ENCODE peak calls at places on chromosomes 7 and 10, in nine cellular contexts. X, I, B, L, Z, O, C, R and G are unnamed samples.

GRCh38 chr7:66256281-66256680 is 51.1 kb downstream of the TPST1 start:
- DNase-seq in X (no peak), I (no peak), B (no peak), L (no peak), Z (no peak), O (no peak), C (no peak), R (no peak), G (no peak)

GRCh38 chr10:13882112-13882711 is 295.4 kb downstream of the PRPF18 start:
- DNase-seq in X (no peak), I (no peak), B (peak; percentile 96), L (no peak), Z (peak; percentile 88), O (no peak), C (peak; percentile 67), R (no peak), G (peak; percentile 42)

GRCh38 chr7:93178213-93178612 is 30.0 kb upstream of the SAMD9L start:
- DNase-seq in X (no peak), I (no peak), B (peak; percentile 9), L (no peak), Z (peak; percentile 41), O (no peak), C (no peak), R (no peak), G (no peak)

GRCh38 chr7:2066251-2066919 is 166.4 kb downstream of the MAD1L1 start:
- DNase-seq in X (peak; percentile 88), I (no peak), B (no peak), L (no peak), Z (no peak), O (no peak), C (no peak), R (no peak), G (no peak)

GRCh38 chr7:93856319-93856718 is 34.2 kb downstream of the TFPI2 start:
- DNase-seq in X (no peak), I (no peak), B (peak; percentile 44), L (no peak), Z (no peak), O (no peak), C (no peak), R (no peak), G (no peak)

GRCh38 chr7:43302211-43302711 is 189.8 kb downstream of the HECW1 start:
- DNase-seq in X (no peak), I (no peak), B (no peak), L (no peak), Z (peak; percentile 19), O (no peak), C (no peak), R (no peak), G (no peak)

GRCh38 chr10:110919349-110919931 is at the start of gene SHOC2:
- DNase-seq in X (peak; percentile 100), I (peak; percentile 100), B (no peak), L (peak; percentile 99), Z (no peak), O (peak; percentile 99), C (peak; percentile 100), R (peak; percentile 100), G (peak; percentile 99)

GRCh38 chr10:58573970-58574538 is 61.4 kb downstream of the BICC1 start:
- DNase-seq in X (no peak), I (no peak), B (no peak), L (no peak), Z (peak; percentile 75), O (no peak), C (no peak), R (no peak), G (no peak)

GRCh38 chr7:40470111-40470736 is 335.4 kb downstream of the SUGCT start:
- DNase-seq in X (no peak), I (no peak), B (no peak), L (no peak), Z (peak; percentile 16), O (no peak), C (no peak), R (no peak), G (peak; percentile 62)

GRCh38 chr10:70543911-70544310 is 58.6 kb downstream of the PRF1 start:
- DNase-seq in X (peak; percentile 60), I (no peak), B (no peak), L (no peak), Z (no peak), O (no peak), C (no peak), R (no peak), G (no peak)

GRCh38 chr10:42836771-42837468 is 54.3 kb downstream of the BMS1 start:
- DNase-seq in X (no peak), I (no peak), B (peak; percentile 24), L (no peak), Z (peak; percentile 39), O (no peak), C (no peak), R (no peak), G (no peak)

GRCh38 chr7:37354661-37355131 is 94.0 kb downstream of the ELMO1 start:
- DNase-seq in X (no peak), I (peak; percentile 76), B (peak; percentile 98), L (no peak), Z (peak; percentile 94), O (no peak), C (peak; percentile 77), R (peak; percentile 73), G (peak; percentile 75)

GRCh38 chr7:106603300-106603699 is 57.7 kb downstream of the CCDC71L start:
- DNase-seq in X (no peak), I (no peak), B (no peak), L (no peak), Z (no peak), O (no peak), C (no peak), R (no peak), G (no peak)

GRCh38 chr7:12107841-12108249 is 103.2 kb upstream of the TMEM106B start:
- DNase-seq in X (no peak), I (no peak), B (no peak), L (no peak), Z (no peak), O (no peak), C (no peak), R (no peak), G (no peak)

GRCh38 chr10:356452-356851 is 221.2 kb downstream of the ZMYND11 start:
- DNase-seq in X (peak; percentile 21), I (no peak), B (no peak), L (no peak), Z (no peak), O (no peak), C (no peak), R (no peak), G (no peak)

DNA sequence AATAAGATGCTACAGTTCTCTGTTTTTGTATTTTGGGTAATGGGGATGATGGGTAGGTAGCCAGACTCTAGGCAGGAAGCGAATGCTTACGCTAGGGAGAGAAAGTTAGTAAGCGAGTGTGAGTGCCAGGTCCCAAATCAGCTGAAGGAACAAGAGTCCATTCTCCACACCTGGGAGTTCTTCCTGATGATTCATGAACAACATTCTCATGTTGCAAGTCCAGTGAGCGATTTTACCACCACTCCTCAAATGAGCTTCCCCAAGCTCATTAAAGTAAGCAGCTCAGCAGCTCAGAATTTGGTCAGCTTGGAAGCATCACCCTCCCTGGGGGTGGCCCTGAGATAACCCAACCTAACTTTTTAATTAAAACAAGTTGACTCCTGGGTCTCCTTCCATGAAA is 27.3 kb downstream of the SH3PXD2A start:
- DNase-seq in X (no peak), I (no peak), B (no peak), L (no peak), Z (no peak), O (no peak), C (no peak), R (no peak), G (no peak)
- H3K4me1 ChIP-seq in X (peaks cover 36% of the 10 kb centered on the region), I (no peaks in the 10 kb centered on the region), B (peaks cover 8% of the 10 kb centered on the region), L (no peaks in the 10 kb centered on the region), Z (peaks cover 49% of the 10 kb centered on the region), O (peaks cover 12% of the 10 kb centered on the region), C (peaks cover 13% of the 10 kb centered on the region), R (peaks cover 19% of the 10 kb centered on the region), G (no peaks in the 10 kb centered on the region)

DNA sequence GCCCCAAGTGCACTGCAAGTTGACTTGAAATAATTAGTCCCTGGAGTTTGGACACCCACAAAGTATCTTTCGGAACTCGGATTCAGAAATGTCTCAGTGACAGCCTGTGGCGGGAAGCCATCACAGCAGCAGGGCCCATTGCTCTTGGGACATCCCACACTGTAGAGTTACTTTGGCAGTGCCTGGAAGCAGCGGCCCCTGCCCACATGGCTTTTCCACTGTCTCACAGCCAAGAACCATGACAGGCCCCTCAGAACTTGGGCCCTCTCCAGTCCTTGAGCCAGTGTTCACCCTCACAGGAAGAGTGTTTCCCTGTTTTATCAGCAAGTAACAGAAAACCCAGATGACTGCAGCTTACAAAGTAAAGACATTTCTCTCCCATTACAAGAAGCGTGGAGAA is 477.0 kb upstream of the GALNT17 start:
- DNase-seq in X (no peak), I (no peak), B (no peak), L (no peak), Z (no peak), O (no peak), C (no peak), R (no peak), G (no peak)
- H3K27ac ChIP-seq in X (no peak overlapping the region), I (no peak overlapping the region), B (no peak overlapping the region), L (no peak overlapping the region), Z (no peak overlapping the region), O (no peak overlapping the region), C (no peak overlapping the region), R (no peak overlapping the region), G (no peak overlapping the region)

GRCh38 chr7:108592633-108593277 is 23.1 kb downstream of the DNAJB9 start:
- DNase-seq in X (peak; percentile 35), I (no peak), B (no peak), L (peak; percentile 26), Z (peak; percentile 38), O (no peak), C (no peak), R (no peak), G (peak; percentile 34)
- TF ChIP-seq CTCF in X (peak; percentile 62), I (peak; percentile 54), B (no peak), L (peak; percentile 30), Z (peak; percentile 30), O (no peak), C (no peak), R (no peak), G (peak; percentile 30)

GRCh38 chr7:35025391-35025870 is 11.9 kb downstream of the DPY19L1 start:
- DNase-seq in X (no peak), I (no peak), B (no peak), L (no peak), Z (no peak), O (no peak), C (no peak), R (no peak), G (no peak)

GRCh38 chr7:35032166-35032565 is 5.1 kb downstream of the DPY19L1 start:
- DNase-seq in X (no peak), I (no peak), B (peak; percentile 22), L (no peak), Z (no peak), O (no peak), C (no peak), R (no peak), G (no peak)

GRCh38 chr7:35026154-35026553 is 11.1 kb downstream of the DPY19L1 start:
- DNase-seq in X (no peak), I (no peak), B (no peak), L (no peak), Z (no peak), O (no peak), C (no peak), R (no peak), G (no peak)

GRCh38 chr7:35030848-35031247 is 6.4 kb downstream of the DPY19L1 start:
- DNase-seq in X (no peak), I (no peak), B (no peak), L (no peak), Z (no peak), O (no peak), C (no peak), R (no peak), G (no peak)

DNA sequence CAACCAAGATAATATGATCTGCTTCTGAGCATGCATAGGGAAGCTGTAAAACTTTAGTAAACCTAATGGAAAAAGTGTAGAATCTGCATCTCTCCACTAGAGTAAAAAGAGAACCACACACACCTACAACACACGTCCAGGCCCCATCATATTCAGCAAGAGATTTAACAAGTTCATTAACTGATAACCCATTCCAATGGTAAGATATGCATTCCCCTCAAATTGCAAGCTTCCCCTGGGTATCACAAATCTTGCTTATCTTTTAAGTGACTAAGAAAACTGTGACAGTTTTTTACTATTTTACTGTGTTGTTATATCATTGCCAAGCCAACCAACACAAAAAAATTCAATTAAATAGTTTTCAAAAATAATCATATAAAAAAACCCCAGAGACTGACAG is 8.0 kb downstream of the DPY19L1 start:
- DNase-seq in X (no peak), I (no peak), B (no peak), L (no peak), Z (no peak), O (no peak), C (no peak), R (no peak), G (no peak)
- H3K4me1 ChIP-seq in X (no peaks in the 10 kb centered on the region), I (no peaks in the 10 kb centered on the region), B (peaks cover under 1% of the 10 kb centered on the region), L (no peaks in the 10 kb centered on the region), Z (peaks cover 16% of the 10 kb centered on the region), O (no peaks in the 10 kb centered on the region), C (no peaks in the 10 kb centered on the region), R (peaks cover 8% of the 10 kb centered on the region), G (no peaks in the 10 kb centered on the region)